ENCODE peak calls at places on chromosomes 2 and 18, in five cellular contexts. X is stimulated activated effector memory CD8-positive, alpha-beta T cell treated with anti-CD3 and anti-CD28 coated beads, Interleukin-12 subunit alpha, Interleukin-12 subunit beta, amount 100 ng/mL, for 72 hours; S is GM23338; A is stimulated activated CD8-positive, alpha-beta memory T cell treated with anti-CD3 and anti-CD28 coated beads, Interleukin-12 subunit alpha, Interleukin-12 subunit beta, amount 100 ng/mL, for 1 hour; V is NCI-H1417. D is an unnamed sample.

GRCh38 chr2:217837001-217837491 is 165.7 kb downstream of the TNS1 start:
- DNase-seq in A (no peak), S (peak), X (no peak), V (peak), D (peak)

GRCh38 chr2:216537366-216537765 is 38.7 kb downstream of the RPL37A start:
- DNase-seq in X (no peak), V (no peak), A (no peak), S (no peak), D (no peak)

GRCh38 chr2:227451655-227451992 is 20.3 kb upstream of the AGFG1 start:
- DNase-seq in X (no peak), S (no peak), A (no peak), V (no peak), D (no peak)

GRCh38 chr2:197207106-197207505 is 103.5 kb downstream of the ANKRD44 start:
- DNase-seq in V (no peak), A (no peak), X (no peak), S (no peak), D (peak)

GRCh38 chr18:58858591-58859468 is 5.8 kb upstream of the ZNF532 start:
- DNase-seq in V (no peak), S (no peak), X (no peak), A (no peak), D (no peak)

GRCh38 chr2:64311948-64312621 is 141.9 kb upstream of the LGALSL start:
- DNase-seq in X (peak), A (no peak), V (peak), S (peak), D (peak)

GRCh38 chr2:88690591-88691338 is 708 bp upstream of the RPIA start:
- DNase-seq in X (no peak), V (no peak), A (no peak), S (peak), D (peak)

GRCh38 chr2:17232751-17233150 is 285.5 kb downstream of the RAD51AP2 start:
- DNase-seq in X (no peak), S (no peak), A (no peak), V (no peak), D (no peak)

GRCh38 chr18:79589601-79590091 is 90.0 kb upstream of the CTDP1 start:
- DNase-seq in X (no peak), A (no peak), V (no peak), S (no peak), D (no peak)

GRCh38 chr2:214255046-214255445 is 155.8 kb upstream of the VWC2L start:
- DNase-seq in X (no peak), S (no peak), A (no peak), V (no peak), D (no peak)

GRCh38 chr18:77207540-77207939 is 42.1 kb upstream of the GALR1 start:
- DNase-seq in S (peak), A (peak), X (no peak), V (no peak), D (peak)

GRCh38 chr2:86815616-86816015 is 24.9 kb upstream of the CD8A start:
- DNase-seq in S (no peak), A (no peak), X (no peak), V (no peak), D (no peak)

GRCh38 chr2:191617589-191617988 is 60.3 kb upstream of the NABP1 start:
- DNase-seq in A (peak), S (no peak), X (peak), V (no peak), D (no peak)

GRCh38 chr2:101518470-101519172 is 43.7 kb upstream of the RFX8 start:
- DNase-seq in S (peak), X (peak), V (peak), A (no peak), D (peak)

GRCh38 chr2:207113403-207113802 is 52.3 kb downstream of the KLF7 start:
- DNase-seq in X (no peak), S (no peak), A (no peak), V (peak), D (no peak)

GRCh38 chr2:223941579-223942277 is 3.4 kb downstream of the WDFY1 start:
- DNase-seq in V (no peak), A (no peak), X (peak), S (no peak), D (no peak)

GRCh38 chr2:179024445-179024844 is 25.5 kb downstream of the CCDC141 start:
- DNase-seq in X (no peak), S (no peak), V (no peak), A (no peak), D (no peak)

GRCh38 chr2:174035117-174035516 is 69.9 kb upstream of the SP3 start:
- DNase-seq in A (no peak), S (no peak), X (no peak), V (no peak), D (no peak)

GRCh38 chr2:173983414-173983871 is 18.3 kb upstream of the SP3 start:
- DNase-seq in S (no peak), X (no peak), A (no peak), V (no peak), D (peak)

GRCh38 chr2:224009605-224010330 is 29.3 kb downstream of the SERPINE2 start:
- DNase-seq in S (no peak), A (no peak), X (no peak), V (no peak), D (no peak)

GRCh38 chr2:224436634-224437033 is 34.7 kb upstream of the FAM124B start:
- DNase-seq in A (no peak), V (no peak), X (no peak), S (no peak), D (no peak)

GRCh38 chr18:35456181-35456850 is 41.4 kb downstream of the INO80C start:
- DNase-seq in A (no peak), S (no peak), X (no peak), V (no peak), D (no peak)

GRCh38 chr2:54945401-54946219 is 104.6 kb downstream of the RTN4 start:
- DNase-seq in V (no peak), A (no peak), X (peak), S (no peak), D (peak)

GRCh38 chr2:60553992-60554648 is 666 bp upstream of the BCL11A start:
- DNase-seq in X (no peak), A (no peak), V (peak), S (peak), D (no peak)

GRCh38 chr2:96320326-96321229 is 4.5 kb upstream of the ITPRIPL1 start:
- DNase-seq in X (no peak), A (no peak), V (no peak), S (peak), D (no peak)

GRCh38 chr2:7570247-7570646 is 653.0 kb downstream of the RNF144A start:
- DNase-seq in X (no peak), V (no peak), S (no peak), A (no peak), D (no peak)

GRCh38 chr2:7673843-7674242 is 756.6 kb downstream of the RNF144A start:
- DNase-seq in A (no peak), V (no peak), S (no peak), X (no peak), D (no peak)

GRCh38 chr18:74370163-74370562 is 54.5 kb downstream of the C18orf63 start:
- DNase-seq in V (no peak), S (no peak), X (peak), A (no peak), D (no peak)

GRCh38 chr2:108182489-108182888 is 57.3 kb upstream of the SULT1C3 start:
- DNase-seq in V (peak), X (no peak), A (no peak), S (peak), D (peak)

GRCh38 chr2:28972778-28973335 is 8.2 kb upstream of the TOGARAM2 start:
- DNase-seq in A (no peak), V (no peak), X (no peak), S (no peak), D (peak)

GRCh38 chr18:24683965-24684364 is 223.5 kb downstream of the HRH4 start:
- DNase-seq in X (no peak), A (no peak), V (no peak), S (peak), D (peak)

GRCh38 chr2:112996635-112997034 is 8.6 kb upstream of the IL36A start:
- DNase-seq in X (peak), V (no peak), S (peak), A (peak), D (no peak)

GRCh38 chr18:35581555-35582309 is at the start of gene GALNT1:
- DNase-seq in S (peak), V (no peak), X (peak), A (no peak), D (no peak)

GRCh38 chr2:112627060-112628040 is 18.4 kb upstream of the SLC20A1 start:
- DNase-seq in A (no peak), X (no peak), V (no peak), S (no peak), D (peak)

GRCh38 chr2:98394595-98395153 is 48.4 kb downstream of the CNGA3 start:
- DNase-seq in V (no peak), X (no peak), S (peak), A (no peak), D (no peak)

GRCh38 chr18:657998-658946 is 819 bp downstream of the TYMS start:
- DNase-seq in X (peak), S (peak), A (peak), V (peak), D (peak)

GRCh38 chr2:190718652-190719526 is 70.0 kb downstream of the NAB1 start:
- DNase-seq in X (peak), S (peak), V (no peak), A (no peak), D (no peak)

GRCh38 chr2:134341476-134341875 is 87.6 kb downstream of the MGAT5 start:
- DNase-seq in V (no peak), X (no peak), A (no peak), S (no peak), D (no peak)

GRCh38 chr2:173568054-173568453 is 213.4 kb downstream of the CDCA7 start:
- DNase-seq in S (peak), X (no peak), V (no peak), A (no peak), D (peak)